ENCODE peak calls at places on chromosomes 2 and 18, in four cellular contexts. W is lower leg skin; Y is A673; M is CD8-positive, alpha-beta memory T cell. G is an unnamed sample.
A peak's percentile ranks its signal among the peaks of the same experiment; 100 is the strongest.

GRCh38 chr2:230968921-230969672 is 26.8 kb upstream of the SPATA3 start:
- DNase-seq in M (no peak), Y (peak; percentile 18), W (no peak), G (no peak)

GRCh38 chr2:113211226-113212105 is 37.7 kb downstream of the PSD4 start:
- DNase-seq in Y (no peak), W (peak; percentile 70), M (no peak), G (no peak)

GRCh38 chr2:179174240-179174639 is 90.4 kb downstream of the SESTD1 start:
- DNase-seq in Y (no peak), W (no peak), M (no peak), G (no peak)

GRCh38 chr2:47250576-47251403 is 95.7 kb upstream of the STPG4 start:
- DNase-seq in W (no peak), M (no peak), Y (no peak), G (no peak)

GRCh38 chr18:24022141-24022540 is 7.6 kb downstream of the TTC39C start:
- DNase-seq in W (no peak), M (no peak), Y (peak; percentile 23), G (no peak)

GRCh38 chr18:6777509-6777908 is 48.0 kb downstream of the ARHGAP28 start:
- DNase-seq in M (no peak), W (no peak), Y (no peak), G (no peak)

GRCh38 chr2:179701524-179702110 is 159.8 kb downstream of the ZNF385B start:
- DNase-seq in Y (no peak), W (no peak), M (no peak), G (no peak)

GRCh38 chr2:100060875-100061274 is 81.5 kb downstream of the AFF3 start:
- DNase-seq in W (no peak), Y (no peak), M (no peak), G (no peak)

GRCh38 chr18:42192251-42193248 is 237.5 kb downstream of the PIK3C3 start:
- DNase-seq in Y (no peak), M (no peak), W (no peak), G (no peak)

GRCh38 chr2:229921101-229921891 is 513 bp downstream of the TRIP12 start:
- DNase-seq in M (peak; percentile 76), W (peak; percentile 73), Y (peak; percentile 85), G (peak; percentile 51)

GRCh38 chr2:231110551-231110950 is 14.3 kb downstream of the HTR2B start:
- DNase-seq in M (no peak), Y (peak; percentile 24), W (no peak), G (no peak)

GRCh38 chr2:120989556-120989848 is 253.8 kb downstream of the GLI2 start:
- DNase-seq in W (no peak), Y (no peak), M (no peak), G (no peak)

GRCh38 chr2:19541884-19542283 is 183.5 kb upstream of the OSR1 start:
- DNase-seq in Y (no peak), W (no peak), M (no peak), G (no peak)

GRCh38 chr18:49487711-49488310 is 777 bp upstream of the C18orf32 start:
- DNase-seq in Y (peak; percentile 24), M (no peak), W (no peak), G (no peak)

GRCh38 chr18:38087538-38087937 is 521.9 kb upstream of the CELF4 start:
- DNase-seq in Y (no peak), M (no peak), W (no peak), G (no peak)

GRCh38 chr18:76169733-76170132 is 325.3 kb downstream of the ZNF516 start:
- DNase-seq in Y (no peak), W (no peak), M (no peak), G (no peak)

GRCh38 chr2:112661656-112662305 is 16.0 kb downstream of the SLC20A1 start:
- DNase-seq in M (no peak), W (no peak), Y (no peak), G (no peak)

GRCh38 chr2:170554278-170554955 is 160.7 kb upstream of the SP5 start:
- DNase-seq in W (peak; percentile 71), Y (no peak), M (no peak), G (peak; percentile 58)

GRCh38 chr2:240433973-240434727 is 1.3 kb upstream of the GPC1 start:
- DNase-seq in M (no peak), Y (peak; percentile 35), W (peak; percentile 78), G (no peak)

GRCh38 chr2:169694894-169695260 is 608 bp downstream of the PHOSPHO2 start:
- DNase-seq in W (no peak), Y (no peak), M (no peak), G (no peak)

GRCh38 chr2:67846341-67847070 is 216.3 kb downstream of the C1D start:
- DNase-seq in W (peak; percentile 86), M (peak; percentile 4), Y (peak; percentile 90), G (peak; percentile 96)

GRCh38 chr2:218400167-218400929 is 680 bp downstream of the CTDSP1 start:
- DNase-seq in Y (peak; percentile 58), M (peak; percentile 55), W (no peak), G (no peak)

GRCh38 chr18:7941533-7941932 is 374.4 kb downstream of the PTPRM start:
- DNase-seq in W (no peak), M (no peak), Y (no peak), G (no peak)

G was measured in tibial nerve.